ENCODE peak calls at places on chromosomes 1 and 21, in seven cellular contexts. B is nephron progenitor cell, C is left colon, Y is GM04504, H is mucosa of descending colon, I is OCI-LY7, K is T-cell. U is an unnamed sample.

GRCh38 chr1:193631306-193631705 is 444.9 kb upstream of the B3GALT2 start:
- DNase-seq in K (no peak), B (no peak), I (no peak), H (no peak), C (no peak), Y (no peak), U (no peak)

GRCh38 chr1:56639210-56639609 is 5.9 kb upstream of the PRKAA2 start:
- DNase-seq in K (no peak), C (no peak), I (no peak), B (no peak), Y (no peak), H (no peak), U (no peak)

GRCh38 chr1:154170547-154171221 is 15.8 kb upstream of the NUP210L start:
- DNase-seq in K (no peak), H (no peak), I (no peak), B (no peak), Y (no peak), C (no peak), U (no peak)

GRCh38 chr1:204151562-204152309 is at the start of gene ETNK2:
- DNase-seq in I (no peak), H (peak; percentile 65), Y (no peak), K (peak; percentile 39), C (peak; percentile 42), B (peak; percentile 82), U (no peak)

GRCh38 chr1:17251699-17252376 is 2.9 kb downstream of the PADI3 start:
- DNase-seq in K (no peak), Y (no peak), C (no peak), H (peak; percentile 29), B (no peak), I (no peak), U (peak; percentile 67)

GRCh38 chr1:44810101-44810761 is 1.9 kb downstream of the BTBD19 start:
- DNase-seq in B (no peak), K (no peak), I (peak; percentile 48), H (peak; percentile 78), C (peak; percentile 48), Y (no peak), U (peak; percentile 75)

GRCh38 chr1:40926441-40926840 is 53.1 kb upstream of the CTPS1 start:
- DNase-seq in H (no peak), C (no peak), Y (no peak), B (no peak), I (no peak), K (no peak), U (no peak)

GRCh38 chr1:203860396-203860951 is 925 bp upstream of the SNRPE start:
- DNase-seq in K (no peak), H (no peak), I (no peak), C (peak; percentile 68), B (no peak), Y (no peak), U (peak; percentile 50)

GRCh38 chr1:67722292-67722944 is 37.4 kb downstream of the GADD45A start:
- DNase-seq in K (no peak), H (no peak), I (no peak), B (no peak), C (no peak), Y (no peak), U (peak; percentile 20)

GRCh38 chr1:17542696-17543095 is 3.2 kb downstream of the ARHGEF10L start:
- DNase-seq in B (no peak), K (no peak), H (no peak), Y (no peak), I (no peak), C (no peak), U (no peak)

GRCh38 chr1:91718368-91718767 is 167.6 kb downstream of the TGFBR3 start:
- DNase-seq in I (no peak), C (no peak), Y (no peak), H (no peak), B (no peak), K (no peak), U (no peak)

GRCh38 chr1:18528616-18529015 is 47.9 kb downstream of the KLHDC7A start:
- DNase-seq in I (no peak), B (no peak), H (no peak), C (no peak), K (no peak), Y (no peak), U (no peak)

GRCh38 chr21:33684923-33685560 is 42.7 kb downstream of the ITSN1 start:
- DNase-seq in K (no peak), I (no peak), H (no peak), B (no peak), Y (no peak), C (no peak), U (peak; percentile 77)

GRCh38 chr21:17802568-17802967 is 16.6 kb downstream of the C21orf91 start:
- DNase-seq in H (no peak), I (no peak), C (no peak), B (no peak), K (no peak), Y (peak; percentile 32), U (peak; percentile 89)

GRCh38 chr1:171904778-171905449 is 63.6 kb downstream of the DNM3 start:
- DNase-seq in K (no peak), C (no peak), I (no peak), B (no peak), Y (no peak), H (no peak), U (no peak)

GRCh38 chr1:175845371-175845770 is 102.0 kb upstream of the TNR start:
- DNase-seq in I (no peak), Y (no peak), C (no peak), B (no peak), H (no peak), K (no peak), U (no peak)

GRCh38 chr1:229340496-229340895 is 2.4 kb downstream of the CCSAP start:
- DNase-seq in B (no peak), C (no peak), H (no peak), K (no peak), I (peak; percentile 30), Y (no peak), U (no peak)

GRCh38 chr1:25148673-25149300 is 83.5 kb downstream of the SYF2 start:
- DNase-seq in H (no peak), I (peak; percentile 72), B (no peak), Y (no peak), K (peak; percentile 23), C (no peak), U (peak; percentile 17)

GRCh38 chr1:36387141-36387949 is 1.6 kb upstream of the STK40 start:
- DNase-seq in I (peak; percentile 63), Y (peak; percentile 73), C (peak; percentile 52), B (no peak), H (no peak), K (no peak), U (peak; percentile 84)

GRCh38 chr1:149848340-149848771 is 51.0 kb upstream of the BOLA1 start:
- DNase-seq in I (peak; percentile 44), B (no peak), C (no peak), K (no peak), Y (no peak), H (no peak), U (peak; percentile 1)

GRCh38 chr21:44441041-44441400 is 14.3 kb upstream of the LRRC3 start:
- DNase-seq in I (no peak), K (no peak), Y (no peak), C (no peak), H (peak; percentile 30), B (no peak), U (no peak)

U was measured in NCI-H226.